ENCODE peak calls at places on chromosomes 2 and 18, in five cellular contexts. N is GM06990, E is HAP-1, P is NCI-H1417, L is HCEC 1CT. U is an unnamed sample.

GRCh38 chr2:147433822-147434221 is 411.0 kb upstream of the ACVR2A start:
- DNase-seq in E (no peak), N (no peak), P (no peak), L (no peak), U (peak; percentile 18)

GRCh38 chr18:10351221-10351795 is 103.1 kb upstream of the APCDD1 start:
- DNase-seq in L (no peak), P (no peak), N (no peak), E (no peak), U (no peak)

GRCh38 chr2:138708682-138709241 is 71.4 kb downstream of the NXPH2 start:
- DNase-seq in L (peak; percentile 64), P (no peak), N (no peak), E (no peak), U (peak; percentile 62)

GRCh38 chr2:85524567-85524923 is 14.4 kb upstream of the MAT2A start:
- DNase-seq in E (peak; percentile 64), P (no peak), N (no peak), L (no peak), U (no peak)

GRCh38 chr2:234026111-234026510 is 24.4 kb upstream of the SPP2 start:
- DNase-seq in N (no peak), E (no peak), P (no peak), L (no peak), U (peak; percentile 45)

GRCh38 chr2:33412920-33413319 is 63.5 kb upstream of the RASGRP3 start:
- DNase-seq in E (no peak), P (no peak), N (no peak), L (peak; percentile 70), U (no peak)

GRCh38 chr2:11691071-11691660 is 21.2 kb upstream of the NTSR2 start:
- DNase-seq in E (no peak), P (no peak), L (no peak), N (no peak), U (no peak)

GRCh38 chr2:85867556-85868292 is 21.1 kb downstream of the ST3GAL5 start:
- DNase-seq in E (no peak), N (no peak), P (no peak), L (no peak), U (no peak)

GRCh38 chr18:79210002-79210910 is 141.1 kb downstream of the ATP9B start:
- DNase-seq in P (no peak), N (no peak), E (no peak), L (no peak), U (no peak)

GRCh38 chr2:10256031-10256524 is 46.6 kb upstream of the HPCAL1 start:
- DNase-seq in P (no peak), N (no peak), E (no peak), L (no peak), U (no peak)

GRCh38 chr2:15730545-15731212 is 139.0 kb downstream of the DDX1 start:
- DNase-seq in P (no peak), L (peak; percentile 85), N (peak; percentile 30), E (no peak), U (peak; percentile 99)

GRCh38 chr18:47895565-47896250 is 34.8 kb downstream of the SMAD2 start:
- DNase-seq in E (no peak), P (no peak), L (no peak), N (no peak), U (no peak)

GRCh38 chr18:47777626-47778025 is 152.8 kb downstream of the SMAD2 start:
- DNase-seq in P (no peak), E (no peak), N (no peak), L (no peak), U (no peak)

GRCh38 chr2:119592436-119592835 is 48.2 kb downstream of the CFAP221 start:
- DNase-seq in L (no peak), E (no peak), P (no peak), N (no peak), U (no peak)

GRCh38 chr2:150686391-150686790 is 198.9 kb upstream of the RND3 start:
- DNase-seq in P (no peak), N (no peak), L (peak; percentile 42), E (no peak), U (no peak)

GRCh38 chr2:213119061-213119809 is 32.2 kb downstream of the IKZF2 start:
- DNase-seq in P (no peak), E (no peak), L (peak; percentile 85), N (peak; percentile 43), U (peak; percentile 44)

GRCh38 chr18:26516964-26517363 is 31.4 kb downstream of the KCTD1 start:
- DNase-seq in P (peak; percentile 4), E (no peak), L (no peak), N (no peak), U (peak; percentile 24)

GRCh38 chr2:16221461-16222010 is 281.2 kb downstream of the MYCN start:
- DNase-seq in L (no peak), E (no peak), P (no peak), N (no peak), U (no peak)

GRCh38 chr18:39675358-39675757 is 2109.8 kb upstream of the CELF4 start:
- DNase-seq in P (no peak), E (no peak), N (no peak), L (no peak), U (peak; percentile 32)

GRCh38 chr2:221176666-221177065 is 395.4 kb downstream of the EPHA4 start:
- DNase-seq in N (no peak), E (no peak), L (no peak), P (no peak), U (peak; percentile 9)

GRCh38 chr18:9814431-9814830 is 71.3 kb upstream of the TXNDC2 start:
- DNase-seq in E (no peak), N (no peak), P (no peak), L (peak; percentile 83), U (peak; percentile 43)

GRCh38 chr2:237695201-237695780 is 67.9 kb downstream of the LRRFIP1 start:
- DNase-seq in L (peak; percentile 97), E (no peak), P (no peak), N (peak; percentile 64), U (no peak)

GRCh38 chr2:29797916-29798315 is 123.5 kb downstream of the ALK start:
- DNase-seq in P (no peak), L (no peak), E (no peak), N (no peak), U (no peak)

GRCh38 chr2:191678437-191679110 is 638 bp downstream of the NABP1 start:
- DNase-seq in L (peak; percentile 61), P (peak; percentile 31), E (peak; percentile 45), N (peak; percentile 80), U (peak; percentile 69)